ENCODE peak calls at places on chromosomes 4 and X, in six cellular contexts. T, V, U, G, H and P are unnamed samples.

GRCh38 chrX:48945517-48946348 is 11.7 kb downstream of the OTUD5 start:
- DNase-seq in H (peak), G (no peak), V (peak), U (peak), T (no peak), P (no peak)

GRCh38 chr4:39274503-39274902 is 91.7 kb downstream of the RFC1 start:
- DNase-seq in V (no peak), H (no peak), U (no peak), T (no peak), G (no peak), P (no peak)

GRCh38 chr4:134365852-134366251 is 164.3 kb upstream of the PABPC4L start:
- DNase-seq in U (no peak), T (no peak), G (peak), V (no peak), H (no peak), P (no peak)

GRCh38 chr4:19438228-19438627 is 813.5 kb upstream of the SLIT2 start:
- DNase-seq in V (peak), G (no peak), U (no peak), T (no peak), H (no peak), P (no peak)

GRCh38 chrX:48071064-48071985 is at the start of gene ZNF630:
- DNase-seq in G (no peak), T (peak), V (peak), U (peak), H (peak), P (no peak)

GRCh38 chr4:40283413-40283812 is 51.7 kb upstream of the CHRNA9 start:
- DNase-seq in U (no peak), T (no peak), H (no peak), V (no peak), G (no peak), P (no peak)

GRCh38 chr4:131499139-131499873 is 1649.8 kb upstream of the PCDH10 start:
- DNase-seq in G (no peak), H (no peak), T (peak), U (peak), V (peak), P (peak)

GRCh38 chrX:154751121-154751668 is 318 bp upstream of the GAB3 start:
- DNase-seq in V (no peak), G (no peak), T (no peak), H (peak), U (no peak), P (no peak)

GRCh38 chrX:17564689-17565409 is 172.4 kb upstream of the SCML1 start:
- DNase-seq in H (no peak), T (no peak), G (peak), U (peak), V (peak), P (no peak)

GRCh38 chr4:188869581-188869980 is 730.3 kb downstream of the TRIML1 start:
- DNase-seq in G (no peak), V (peak), U (no peak), T (no peak), H (no peak), P (no peak)

GRCh38 chr4:180909279-180909678 is 1333.9 kb upstream of the TENM3 start:
- DNase-seq in V (peak), U (peak), G (no peak), T (no peak), H (no peak), P (no peak)

GRCh38 chr4:128776794-128777216 is 32.7 kb upstream of the JADE1 start:
- DNase-seq in U (peak), H (no peak), V (peak), G (peak), T (peak), P (peak)

GRCh38 chrX:2767631-2768455 is 16.0 kb downstream of the XG start:
- DNase-seq in G (no peak), V (no peak), U (peak), H (no peak), T (no peak), P (no peak)

GRCh38 chrX:72634321-72634720 is 61.7 kb upstream of the HDAC8 start:
- DNase-seq in G (no peak), U (no peak), H (peak), V (peak), T (no peak), P (no peak)

GRCh38 chr4:152713951-152714705 is 34.3 kb upstream of the TMEM154 start:
- DNase-seq in G (no peak), U (no peak), T (no peak), V (no peak), H (no peak), P (no peak)

GRCh38 chr4:13322681-13323101 is 161.4 kb downstream of the RAB28 start:
- DNase-seq in G (peak), V (peak), T (no peak), H (no peak), U (peak), P (no peak)

GRCh38 chr4:8319731-8320385 is 50.3 kb downstream of the HTRA3 start:
- DNase-seq in T (no peak), U (peak), V (peak), H (no peak), G (no peak), P (no peak)

GRCh38 chrX:12936947-12937346 is 30.5 kb downstream of the TLR8 start:
- DNase-seq in G (no peak), V (no peak), T (no peak), U (no peak), H (no peak), P (no peak)

GRCh38 chr4:7710126-7710525 is 229.5 kb downstream of the AFAP1 start:
- DNase-seq in H (no peak), U (no peak), T (no peak), G (no peak), V (no peak), P (no peak)